ENCODE peak calls at places on chromosomes 13 and 19, in five cellular contexts. C is thoracic aorta; S is A673; Q is activated CD4-positive, alpha-beta T cell treated with anti-CD3 and anti-CD28 coated beads for 36 hours; T is BE2C. N is an unnamed sample.

GRCh38 chr19:41801682-41802317 is 5.4 kb downstream of the CEACAM3 start:
- DNase-seq in C (no peak), S (peak; percentile 55), Q (no peak), T (no peak), N (no peak)

GRCh38 chr13:103140001-103140671 is 73.9 kb upstream of the SLC10A2 start:
- DNase-seq in C (no peak), S (peak; percentile 39), Q (no peak), T (peak; percentile 10), N (no peak)

GRCh38 chr19:15304140-15304705 is 28.1 kb downstream of the BRD4 start:
- DNase-seq in C (no peak), S (no peak), Q (peak; percentile 76), T (peak; percentile 58), N (no peak)

GRCh38 chr13:29162638-29163037 is 342.5 kb downstream of the MTUS2 start:
- DNase-seq in C (no peak), S (no peak), Q (no peak), T (peak; percentile 20), N (no peak)

GRCh38 chr19:7088999-7089398 is 19.5 kb downstream of the ZNF557 start:
- DNase-seq in C (no peak), S (no peak), Q (no peak), T (no peak), N (no peak)

GRCh38 chr13:110436276-110436675 is 125.2 kb downstream of the RAB20 start:
- DNase-seq in C (no peak), S (no peak), Q (no peak), T (no peak), N (no peak)

GRCh38 chr13:114129649-114130062 is 2.8 kb downstream of the RASA3 start:
- DNase-seq in C (no peak), S (no peak), Q (peak; percentile 73), T (no peak), N (no peak)

GRCh38 chr13:45249662-45250061 is 48.8 kb upstream of the KCTD4 start:
- DNase-seq in C (no peak), S (no peak), Q (no peak), T (no peak), N (no peak)

GRCh38 chr19:17052439-17052838 is 22.8 kb downstream of the HAUS8 start:
- DNase-seq in C (no peak), S (peak; percentile 68), Q (peak; percentile 37), T (peak; percentile 46), N (no peak)

GRCh38 chr13:61685683-61686013 is 270.0 kb upstream of the PCDH20 start:
- DNase-seq in C (no peak), S (peak; percentile 48), Q (no peak), T (peak; percentile 52), N (no peak)

GRCh38 chr19:10219678-10220077 is 11.5 kb downstream of the S1PR2 start:
- DNase-seq in C (no peak), S (peak; percentile 22), Q (peak; percentile 59), T (no peak), N (no peak)

GRCh38 chr19:5826531-5827341 is 12.8 kb downstream of the FUT6 start:
- DNase-seq in C (no peak), S (peak; percentile 93), Q (peak; percentile 49), T (peak; percentile 92), N (no peak)

GRCh38 chr13:100513987-100514670 is 74.5 kb downstream of the GGACT start:
- DNase-seq in C (no peak), S (peak; percentile 81), Q (no peak), T (no peak), N (no peak)

GRCh38 chr13:43579321-43579720 is 207.5 kb downstream of the ENOX1 start:
- DNase-seq in C (no peak), S (no peak), Q (no peak), T (no peak), N (no peak)

GRCh38 chr13:112024577-112024976 is 42.4 kb upstream of the SOX1 start:
- DNase-seq in C (no peak), S (no peak), Q (no peak), T (no peak), N (no peak)

GRCh38 chr19:35754365-35755139 is 2.3 kb downstream of the HSPB6 start:
- DNase-seq in C (no peak), S (no peak), Q (no peak), T (no peak), N (no peak)

GRCh38 chr19:19860756-19861390 is 4.8 kb upstream of the ZNF253 start:
- DNase-seq in C (no peak), S (no peak), Q (peak; percentile 86), T (no peak), N (no peak)

GRCh38 chr13:39935155-39935554 is 279.7 kb downstream of the COG6 start:
- DNase-seq in C (no peak), S (no peak), Q (no peak), T (no peak), N (no peak)

GRCh38 chr13:43805071-43805468 is 18.3 kb upstream of the ENOX1 start:
- DNase-seq in C (no peak), S (peak; percentile 5), Q (peak; percentile 66), T (no peak), N (peak; percentile 8)

GRCh38 chr19:12954150-12954962 is 2.7 kb downstream of the GADD45GIP1 start:
- DNase-seq in C (no peak), S (no peak), Q (peak; percentile 38), T (peak; percentile 25), N (no peak)

GRCh38 chr13:46124967-46125933 is 20.4 kb upstream of the CPB2 start:
- DNase-seq in C (no peak), S (peak; percentile 95), Q (no peak), T (no peak), N (no peak)

GRCh38 chr13:67148219-67148583 is 81.9 kb downstream of the PCDH9 start:
- DNase-seq in C (no peak), S (no peak), Q (no peak), T (no peak), N (no peak)

GRCh38 chr19:38266070-38266469 is 1.7 kb downstream of the SPINT2 start:
- DNase-seq in C (no peak), S (no peak), Q (no peak), T (no peak), N (no peak)

GRCh38 chr19:11164278-11164677 is 8.7 kb upstream of the SPC24 start:
- DNase-seq in C (no peak), S (no peak), Q (no peak), T (no peak), N (no peak)

GRCh38 chr13:110209950-110210603 is 96.9 kb downstream of the COL4A1 start:
- DNase-seq in C (no peak), S (no peak), Q (no peak), T (no peak), N (no peak)

GRCh38 chr19:50797429-50798115 is 7.4 kb downstream of the ACP4 start:
- DNase-seq in C (no peak), S (no peak), Q (no peak), T (no peak), N (no peak)

GRCh38 chr19:18135712-18136584 is 17.0 kb upstream of the PIK3R2 start:
- DNase-seq in C (no peak), S (no peak), Q (no peak), T (no peak), N (no peak)

GRCh38 chr13:100658363-100658762 is 16.2 kb downstream of the TMTC4 start:
- DNase-seq in C (no peak), S (no peak), Q (no peak), T (no peak), N (no peak)

GRCh38 chr19:38492147-38492813 is 58.8 kb downstream of the RYR1 start:
- DNase-seq in C (no peak), S (no peak), Q (no peak), T (no peak), N (no peak)

GRCh38 chr19:39173502-39173991 is 23.2 kb upstream of the NCCRP1 start:
- DNase-seq in C (no peak), S (no peak), Q (no peak), T (no peak), N (no peak)

GRCh38 chr13:110343241-110343865 is 36.3 kb downstream of the COL4A2 start:
- DNase-seq in C (no peak), S (no peak), Q (no peak), T (no peak), N (no peak)

GRCh38 chr13:101624210-101624922 is 171.9 kb downstream of the ITGBL1 start:
- DNase-seq in C (no peak), S (peak; percentile 85), Q (no peak), T (no peak), N (no peak)

GRCh38 chr13:24107955-24108614 is 52.4 kb upstream of the SPATA13 start:
- DNase-seq in C (no peak), S (no peak), Q (no peak), T (no peak), N (no peak)

GRCh38 chr19:50167314-50167721 is 4.2 kb upstream of the IZUMO2 start:
- DNase-seq in C (no peak), S (peak; percentile 58), Q (no peak), T (peak; percentile 30), N (no peak)